ENCODE peak calls at places on chromosomes 11 and 22, in nine cellular contexts. T is CD8-positive, alpha-beta T cell; U is GM23248; M is transverse colon; K is uterus; P is PC-3; Q is left ventricle myocardium inferior; Y is NT2/D1; I is MM.1S. R is an unnamed sample. For H3K36me3, the result is how much of the 10 kb centered on the place peaks cover.

GRCh38 chr11:88301478-88302140 is 35.9 kb downstream of the CTSC start:
- DNase-seq in T (no peak), U (no peak), M (no peak), K (no peak), P (no peak), Q (no peak), Y (no peak), I (no peak), R (no peak)

GRCh38 chr11:27089746-27090145 is 49.1 kb downstream of the BBOX1 start:
- DNase-seq in T (no peak), U (no peak), M (no peak), K (no peak), P (no peak), Q (no peak), Y (no peak), I (no peak), R (no peak)

GRCh38 chr11:58979222-58979621 is 39.9 kb downstream of the GLYATL1 start:
- DNase-seq in T (no peak), U (no peak), M (no peak), K (no peak), P (no peak), Q (no peak), Y (no peak), I (no peak), R (no peak)

GRCh38 chr11:118918128-118918685 is 7.5 kb downstream of the BCL9L start:
- DNase-seq in T (peak), U (peak), M (peak), K (peak), P (peak), Q (peak), Y (no peak), I (no peak), R (peak)

GRCh38 chr11:11065396-11065795 is 207.5 kb upstream of the ZBED5 start:
- DNase-seq in T (no peak), U (no peak), M (no peak), K (no peak), P (no peak), Q (no peak), Y (peak), I (no peak), R (no peak)

GRCh38 chr22:33829549-33830280 is 90.6 kb downstream of the LARGE1 start:
- DNase-seq in T (no peak), U (no peak), M (no peak), K (no peak), P (no peak), Q (no peak), Y (no peak), I (peak), R (no peak)

GRCh38 chr11:128890543-128891409 is at the start of gene KCNJ5:
- DNase-seq in T (no peak), U (peak), M (no peak), K (peak), P (peak), Q (peak), Y (no peak), I (no peak), R (peak)

GRCh38 chr22:49212002-49212401 is 615.7 kb downstream of the BRD1 start:
- DNase-seq in T (peak), U (no peak), M (no peak), K (peak), P (no peak), Q (peak), Y (no peak), I (no peak), R (no peak)

GRCh38 chr11:69419662-69420061 is 61.8 kb upstream of the LINC01488 start:
- DNase-seq in T (no peak), U (no peak), M (no peak), K (no peak), P (no peak), Q (no peak), Y (no peak), I (no peak), R (no peak)

GRCh38 chr22:40216041-40216756 is 38.5 kb downstream of the TNRC6B start:
- DNase-seq in T (peak), U (no peak), M (peak), K (no peak), P (no peak), Q (no peak), Y (no peak), I (peak), R (no peak)

GRCh38 chr22:38189104-38189503 is 7.5 kb upstream of the PLA2G6 start:
- DNase-seq in T (no peak), U (no peak), M (no peak), K (no peak), P (no peak), Q (no peak), Y (no peak), I (no peak), R (no peak)

GRCh38 chr11:36037031-36037430 is 93.2 kb downstream of the LDLRAD3 start:
- DNase-seq in T (no peak), U (peak), M (no peak), K (no peak), P (peak), Q (peak), Y (no peak), I (no peak), R (peak)

GRCh38 chr11:32366671-32367070 is 68.7 kb downstream of the WT1 start:
- DNase-seq in T (no peak), U (no peak), M (no peak), K (no peak), P (no peak), Q (no peak), Y (no peak), I (no peak), R (no peak)

GRCh38 chr11:75535039-75535563 is 9.4 kb upstream of the GDPD5 start:
- DNase-seq in T (no peak), U (no peak), M (no peak), K (no peak), P (no peak), Q (no peak), Y (no peak), I (no peak), R (no peak)

GRCh38 chr11:2399488-2400068 is 972 bp upstream of the TSSC4 start:
- DNase-seq in T (no peak), U (peak), M (peak), K (no peak), P (no peak), Q (no peak), Y (no peak), I (peak), R (peak)

GRCh38 chr11:112826788-112827187 is 134.4 kb upstream of the NCAM1 start:
- DNase-seq in T (no peak), U (no peak), M (no peak), K (no peak), P (no peak), Q (no peak), Y (no peak), I (no peak), R (no peak)

GRCh38 chr11:2768471-2769408 is 68.9 kb upstream of the KCNQ1OT1 start:
- DNase-seq in T (peak), U (peak), M (no peak), K (no peak), P (peak), Q (no peak), Y (no peak), I (no peak), R (peak)

GRCh38 chr22:43345356-43345755 is 2.2 kb upstream of the SCUBE1 start:
- DNase-seq in T (no peak), U (no peak), M (no peak), K (no peak), P (no peak), Q (no peak), Y (no peak), I (no peak), R (no peak)

GRCh38 chr11:11782532-11783110 is 59.2 kb upstream of the USP47 start:
- DNase-seq in T (no peak), U (no peak), M (peak), K (no peak), P (no peak), Q (no peak), Y (no peak), I (no peak), R (no peak)

GRCh38 chr11:35043933-35044332 is 95.0 kb upstream of the CD44 start:
- DNase-seq in T (no peak), U (no peak), M (no peak), K (no peak), P (no peak), Q (no peak), Y (no peak), I (no peak), R (no peak)

GRCh38 chr11:9803685-9804413 is 140.0 kb downstream of the SWAP70 start:
- DNase-seq in T (no peak), U (peak), M (no peak), K (no peak), P (no peak), Q (no peak), Y (no peak), I (no peak), R (peak)

GRCh38 chr11:87428266-87428665 is 390.5 kb downstream of the TMEM135 start:
- DNase-seq in T (no peak), U (peak), M (no peak), K (no peak), P (peak), Q (no peak), Y (no peak), I (no peak), R (peak)

DNA sequence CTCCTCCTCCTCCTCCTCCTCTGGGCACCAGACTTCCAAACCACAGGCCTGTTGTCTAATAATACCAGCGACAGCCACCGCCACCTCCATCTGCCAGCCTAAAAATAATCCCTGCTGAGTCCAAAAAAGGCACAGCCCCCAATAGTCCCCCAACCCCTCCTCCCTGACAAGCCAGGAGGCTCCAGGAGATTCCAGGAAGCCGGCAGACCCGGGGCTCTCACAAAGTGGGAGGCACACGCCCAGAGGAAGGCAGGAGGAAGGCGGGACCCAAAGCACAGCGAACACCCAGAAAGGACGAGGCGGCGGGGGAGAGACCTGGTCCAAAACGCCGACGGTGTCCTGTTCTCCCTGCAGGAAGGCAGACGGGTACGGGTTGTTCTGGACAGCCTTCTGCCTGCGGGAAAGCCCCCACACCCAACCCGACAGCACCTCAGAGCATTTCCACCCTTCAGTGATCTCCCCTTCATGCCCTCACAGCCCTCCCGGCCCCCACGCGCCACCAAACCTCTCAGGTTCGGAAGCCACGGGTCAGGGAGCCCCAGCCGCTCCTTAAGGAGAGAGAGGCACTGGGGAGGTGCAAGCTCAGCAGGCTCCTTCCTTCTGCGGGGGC is 5.8 kb downstream of the IGSF9B start:
- DNase-seq in T (no peak), U (no peak), M (no peak), K (no peak), P (no peak), Q (peak), Y (no peak), I (no peak), R (no peak)
- H3K4me3 ChIP-seq in T (no peak), U (peak), M (peak), K (peak), P (no peak), Q (peak), Y (peak), I (no peak), R (peak)

GRCh38 chr22:30640361-30640760 is 4.8 kb downstream of the SLC35E4 start:
- DNase-seq in T (no peak), U (no peak), M (no peak), K (no peak), P (no peak), Q (no peak), Y (no peak), I (no peak), R (peak)

GRCh38 chr22:30635273-30636225 is at the start of gene SLC35E4:
- DNase-seq in T (peak), U (peak), M (peak), K (peak), P (peak), Q (peak), Y (peak), I (peak), R (peak)

GRCh38 chr22:30637701-30638114 is 2.1 kb downstream of the SLC35E4 start:
- DNase-seq in T (no peak), U (peak), M (no peak), K (no peak), P (no peak), Q (no peak), Y (no peak), I (no peak), R (no peak)

GRCh38 chr22:30634477-30635233 is 926 bp upstream of the SLC35E4 start:
- DNase-seq in T (peak), U (peak), M (peak), K (peak), P (peak), Q (peak), Y (peak), I (peak), R (peak)

GRCh38 chr22:30636226-30637077 is 871 bp downstream of the SLC35E4 start:
- DNase-seq in T (peak), U (peak), M (peak), K (peak), P (peak), Q (peak), Y (no peak), I (no peak), R (peak)
- H3K36me3 ChIP-seq in T (under half), U (under half), M (under half), K (under half), P (under half), Q (under half), Y (under half), I (under half), R (under half)

GRCh38 chr22:37155971-37156370 is 6.3 kb upstream of the IL2RB start:
- DNase-seq in T (no peak), U (no peak), M (no peak), K (no peak), P (no peak), Q (no peak), Y (no peak), I (no peak), R (no peak)

GRCh38 chr22:37158963-37159290 is 9.2 kb upstream of the IL2RB start:
- DNase-seq in T (no peak), U (no peak), M (no peak), K (no peak), P (no peak), Q (no peak), Y (no peak), I (no peak), R (no peak)

GRCh38 chr22:37154925-37155712 is 5.4 kb upstream of the IL2RB start:
- DNase-seq in T (no peak), U (no peak), M (no peak), K (no peak), P (peak), Q (no peak), Y (no peak), I (no peak), R (no peak)

GRCh38 chr22:37157516-37158289 is 8.0 kb upstream of the IL2RB start:
- DNase-seq in T (no peak), U (peak), M (no peak), K (no peak), P (no peak), Q (no peak), Y (no peak), I (no peak), R (peak)

DNA sequence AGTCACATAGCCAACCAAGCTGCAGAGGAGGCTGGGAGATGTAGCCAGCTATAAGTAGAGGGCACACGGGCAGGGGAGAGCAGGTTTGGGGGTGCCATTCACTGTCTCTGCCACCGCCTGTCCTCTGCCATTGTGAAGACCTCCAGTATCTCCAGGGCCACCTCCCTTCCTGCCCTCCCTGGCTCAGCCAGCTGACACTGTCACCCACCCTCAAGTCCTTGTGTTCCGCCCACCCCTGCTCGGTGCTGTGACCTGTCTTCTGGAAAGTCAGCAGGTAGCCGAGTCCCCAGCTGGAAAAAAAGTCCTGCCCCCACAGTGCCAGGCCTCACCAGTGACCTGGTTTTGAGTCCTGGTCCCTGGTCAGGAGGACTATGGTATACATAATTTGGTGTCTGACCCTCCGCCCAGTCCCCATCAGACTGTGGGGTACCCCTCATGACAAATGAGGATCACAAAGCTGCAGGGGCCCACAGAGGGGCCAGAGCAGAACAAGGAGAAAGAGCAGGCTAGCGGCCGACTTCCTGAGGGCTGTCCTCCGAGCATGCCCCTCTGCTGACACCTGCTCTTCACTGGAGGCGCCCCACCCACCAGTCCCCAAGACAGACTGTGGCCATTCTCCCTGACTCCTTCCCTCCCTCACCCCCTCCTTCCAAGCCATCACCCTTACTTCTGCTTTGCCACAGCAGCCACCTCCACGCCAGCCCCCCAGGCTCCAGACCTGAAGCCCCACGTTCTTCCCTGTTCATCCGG is 7.1 kb upstream of the IL2RB start:
- DNase-seq in T (no peak), U (no peak), M (no peak), K (no peak), P (no peak), Q (no peak), Y (no peak), I (no peak), R (no peak)
- H3K4me3 ChIP-seq in T (no peak), U (no peak), M (no peak), K (no peak), P (no peak), Q (no peak), Y (no peak), I (no peak), R (no peak)

DNA sequence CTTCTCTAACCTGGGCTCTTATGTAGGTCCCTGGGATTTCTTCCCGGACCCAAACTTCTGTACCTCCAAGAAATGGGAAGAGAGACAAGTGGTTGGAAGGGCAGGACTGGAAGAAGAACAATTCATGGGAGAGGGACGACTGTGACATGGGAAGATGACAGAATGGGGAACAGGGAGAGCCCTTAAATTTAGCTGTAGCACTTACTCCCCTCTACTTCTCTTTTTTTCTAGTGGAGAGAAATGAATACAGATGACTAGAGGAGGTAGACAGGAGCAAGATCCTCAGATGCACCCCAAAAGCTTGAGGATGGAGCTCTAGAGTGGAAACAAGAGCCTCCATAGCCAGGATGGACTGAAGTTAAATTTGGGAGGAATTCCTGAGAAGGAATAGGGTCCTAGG is 2.3 kb downstream of the RHOG start:
- DNase-seq in T (no peak), U (no peak), M (no peak), K (no peak), P (no peak), Q (no peak), Y (no peak), I (no peak), R (no peak)
- H3K36me3 ChIP-seq in T (under half), U (under half), M (under half), K (under half), P (under half), Q (under half), Y (under half), I (under half), R (under half)

GRCh38 chr11:80365315-80365714 is 924.5 kb upstream of the TENM4 start:
- DNase-seq in T (no peak), U (no peak), M (no peak), K (no peak), P (no peak), Q (no peak), Y (no peak), I (peak), R (no peak)
- H3K4me3 ChIP-seq in T (no peak), U (no peak), M (no peak), K (no peak), P (no peak), Q (no peak), Y (no peak), I (no peak), R (no peak)

R was measured in MG63.